ENCODE peak calls at places on chromosome 11, in eight cellular contexts. L is neural progenitor cell, O is cardiac muscle cell, T is psoas muscle, F is pancreas, Q is thyroid gland, R is OCI-LY7, J is left ventricle myocardium inferior. B is an unnamed sample.

GRCh38 chr11:128929991-128930390 is 12.7 kb downstream of the TP53AIP1 start:
- DNase-seq in L (no peak), O (peak; percentile 22), T (no peak), F (no peak), Q (no peak), R (no peak), J (no peak), B (no peak)

GRCh38 chr11:7651140-7651551 is 22.2 kb downstream of the CYB5R2 start:
- DNase-seq in L (no peak), O (no peak), T (no peak), F (no peak), Q (no peak), R (no peak), J (no peak), B (no peak)

GRCh38 chr11:13009476-13009920 is 382 bp downstream of the RASSF10 start:
- DNase-seq in L (no peak), O (no peak), T (no peak), F (peak; percentile 77), Q (no peak), R (no peak), J (no peak), B (no peak)

GRCh38 chr11:124174001-124174400 is 9.1 kb upstream of the OR10D3 start:
- DNase-seq in L (peak; percentile 90), O (peak; percentile 57), T (no peak), F (no peak), Q (peak; percentile 51), R (no peak), J (no peak), B (no peak)

GRCh38 chr11:59182457-59183151 is 10.7 kb downstream of the DTX4 start:
- DNase-seq in L (peak; percentile 52), O (no peak), T (no peak), F (no peak), Q (peak; percentile 35), R (peak; percentile 33), J (no peak), B (no peak)

GRCh38 chr11:10584071-10584501 is 15.6 kb upstream of the LYVE1 start:
- DNase-seq in L (no peak), O (no peak), T (no peak), F (no peak), Q (no peak), R (no peak), J (no peak), B (no peak)

GRCh38 chr11:26626346-26626745 is 54.3 kb upstream of the MUC15 start:
- DNase-seq in L (no peak), O (no peak), T (no peak), F (no peak), Q (no peak), R (no peak), J (no peak), B (no peak)

GRCh38 chr11:84825140-84825539 is 802.0 kb downstream of the DLG2 start:
- DNase-seq in L (no peak), O (no peak), T (no peak), F (no peak), Q (peak; percentile 2), R (no peak), J (no peak), B (no peak)

GRCh38 chr11:102279641-102280170 is 37.6 kb upstream of the BIRC3 start:
- DNase-seq in L (no peak), O (peak; percentile 48), T (no peak), F (no peak), Q (no peak), R (no peak), J (no peak), B (no peak)

GRCh38 chr11:898540-899190 is 11.9 kb downstream of the CHID1 start:
- DNase-seq in L (peak; percentile 62), O (peak; percentile 41), T (no peak), F (peak; percentile 71), Q (peak; percentile 63), R (no peak), J (no peak), B (no peak)

GRCh38 chr11:43638717-43639116 is 41.8 kb upstream of the HSD17B12 start:
- DNase-seq in L (peak; percentile 41), O (no peak), T (no peak), F (no peak), Q (no peak), R (no peak), J (no peak), B (no peak)

GRCh38 chr11:1375955-1376258 is 13.8 kb upstream of the BRSK2 start:
- DNase-seq in L (no peak), O (no peak), T (no peak), F (peak; percentile 42), Q (no peak), R (no peak), J (no peak), B (no peak)

GRCh38 chr11:119432484-119433368 is 9.8 kb upstream of the THY1 start:
- DNase-seq in L (peak; percentile 21), O (no peak), T (peak; percentile 33), F (no peak), Q (no peak), R (no peak), J (no peak), B (no peak)

GRCh38 chr11:64152841-64153691 is 12.8 kb downstream of the MACROD1 start:
- DNase-seq in L (peak; percentile 76), O (peak; percentile 64), T (peak; percentile 66), F (peak; percentile 88), Q (peak; percentile 62), R (peak; percentile 60), J (peak; percentile 64), B (peak; percentile 56)

GRCh38 chr11:76318744-76319384 is 62.1 kb downstream of the THAP12 start:
- DNase-seq in L (peak; percentile 93), O (peak; percentile 93), T (peak; percentile 79), F (peak; percentile 91), Q (peak; percentile 81), R (peak; percentile 83), J (peak; percentile 76), B (peak; percentile 78)

GRCh38 chr11:36426226-36426848 is 83.7 kb downstream of the TRAF6 start:
- DNase-seq in L (no peak), O (no peak), T (no peak), F (no peak), Q (no peak), R (no peak), J (no peak), B (no peak)

GRCh38 chr11:44986315-44986714 is 35.6 kb upstream of the TP53I11 start:
- DNase-seq in L (no peak), O (no peak), T (no peak), F (no peak), Q (no peak), R (no peak), J (no peak), B (no peak)

GRCh38 chr11:76791861-76792260 is 8.7 kb downstream of the TSKU start:
- DNase-seq in L (no peak), O (no peak), T (peak; percentile 61), F (no peak), Q (no peak), R (no peak), J (no peak), B (no peak)

GRCh38 chr11:569273-569885 is 6.9 kb upstream of the PHRF1 start:
- DNase-seq in L (peak; percentile 56), O (no peak), T (peak; percentile 52), F (peak; percentile 80), Q (no peak), R (no peak), J (peak; percentile 77), B (no peak)

GRCh38 chr11:9109858-9110731 is 18.7 kb upstream of the SCUBE2 start:
- DNase-seq in L (no peak), O (no peak), T (no peak), F (no peak), Q (no peak), R (no peak), J (no peak), B (no peak)

GRCh38 chr11:45921561-45922424 is 663 bp upstream of the LARGE2 start:
- DNase-seq in L (peak; percentile 88), O (peak; percentile 55), T (peak; percentile 14), F (peak; percentile 98), Q (peak; percentile 94), R (peak; percentile 35), J (peak; percentile 13), B (no peak)

GRCh38 chr11:47907499-47907898 is 59.3 kb upstream of the NUP160 start:
- DNase-seq in L (no peak), O (no peak), T (no peak), F (no peak), Q (no peak), R (no peak), J (no peak), B (no peak)

GRCh38 chr11:76705834-76706233 is 35.3 kb upstream of the LRRC32 start:
- DNase-seq in L (no peak), O (no peak), T (no peak), F (no peak), Q (no peak), R (no peak), J (no peak), B (no peak)

GRCh38 chr11:2589538-2589934 is 110.3 kb downstream of the KCNQ1OT1 start:
- DNase-seq in L (no peak), O (no peak), T (peak; percentile 5), F (no peak), Q (peak; percentile 2), R (no peak), J (peak; percentile 7), B (no peak)

GRCh38 chr11:109554951-109555350 is 133.0 kb downstream of the C11orf87 start:
- DNase-seq in L (no peak), O (no peak), T (no peak), F (no peak), Q (no peak), R (no peak), J (no peak), B (no peak)

GRCh38 chr11:36033082-36033751 is 89.4 kb downstream of the LDLRAD3 start:
- DNase-seq in L (no peak), O (no peak), T (no peak), F (no peak), Q (no peak), R (no peak), J (no peak), B (no peak)

GRCh38 chr11:63023851-63024648 is 8.4 kb upstream of the SLC22A8 start:
- DNase-seq in L (peak; percentile 89), O (peak; percentile 87), T (peak; percentile 85), F (peak; percentile 94), Q (peak; percentile 88), R (peak; percentile 73), J (peak; percentile 87), B (peak; percentile 83)

GRCh38 chr11:65555693-65556231 is 2.4 kb downstream of the LTBP3 start:
- DNase-seq in L (no peak), O (no peak), T (peak; percentile 87), F (peak; percentile 65), Q (peak; percentile 45), R (no peak), J (peak; percentile 64), B (no peak)
- TF ChIP-seq CTCF in L (no peak), O (no peak), T (no peak), F (no peak), Q (no peak), R (no peak), J (no peak), B (no peak)

GRCh38 chr11:34464591-34465036 is 25.9 kb downstream of the CAT start:
- DNase-seq in L (no peak), O (no peak), T (no peak), F (no peak), Q (no peak), R (no peak), J (no peak), B (no peak)
- H3K27ac ChIP-seq in L (no peak overlapping the region), O (no peak overlapping the region), T (peak overlapping the region; percentile 6), F (no peak overlapping the region), Q (no peak overlapping the region), R (no peak overlapping the region), J (no peak overlapping the region), B (no peak overlapping the region)

GRCh38 chr11:68194675-68195294 is 18.3 kb downstream of the KMT5B start:
- DNase-seq in L (no peak), O (no peak), T (no peak), F (no peak), Q (peak; percentile 50), R (peak; percentile 40), J (no peak), B (no peak)
- H3K9me3 ChIP-seq in L (no peaks in the 10 kb centered on the region), O (no peaks in the 10 kb centered on the region), T (no peaks in the 10 kb centered on the region), F (no peaks in the 10 kb centered on the region), Q (no peaks in the 10 kb centered on the region), R (no peaks in the 10 kb centered on the region), J (no peaks in the 10 kb centered on the region), B (no peaks in the 10 kb centered on the region)

GRCh38 chr11:74090701-74091100 is 80.1 kb downstream of the C2CD3 start:
- DNase-seq in L (peak; percentile 13), O (no peak), T (no peak), F (no peak), Q (no peak), R (peak; percentile 14), J (no peak), B (no peak)
- TF ChIP-seq CTCF in L (peak; percentile 12), O (peak; percentile 25), T (peak; percentile 46), F (no peak), Q (no peak), R (peak; percentile 45), J (no peak), B (no peak)